ENCODE peak calls at places on chromosome 9, in ten cellular contexts. R is amniotic stem cell; A is ACHN; V is GM04503; T is GM23248; B is sciatic nerve; M is fibroblast of lung; C is NCI-H1105; I is neural crest cell; G is stimulated activated CD8-positive, alpha-beta memory T cell treated with anti-CD3 and anti-CD28 coated beads, Interleukin-7, amount 100 ng/mL, for 1 hour. U is an unnamed sample.

GRCh38 chr9:22840641-22841040 is 394.0 kb downstream of the DMRTA1 start:
- DNase-seq in R (no peak), A (no peak), V (no peak), T (no peak), B (no peak), M (no peak), C (no peak), I (no peak), G (no peak), U (no peak)

GRCh38 chr9:129994947-129995346 is 48.0 kb downstream of the FNBP1 start:
- DNase-seq in R (no peak), A (no peak), V (no peak), T (peak), B (no peak), M (peak), C (no peak), I (no peak), G (no peak), U (no peak)

GRCh38 chr9:85004818-85005413 is 335.4 kb downstream of the NTRK2 start:
- DNase-seq in R (no peak), A (no peak), V (no peak), T (peak), B (no peak), M (no peak), C (no peak), I (no peak), G (no peak), U (no peak)

GRCh38 chr9:27407966-27408365 is 111.0 kb upstream of the EQTN start:
- DNase-seq in R (no peak), A (peak), V (peak), T (peak), B (no peak), M (peak), C (no peak), I (no peak), G (no peak), U (peak)

GRCh38 chr9:116286287-116286686 is 132.7 kb downstream of the PAPPA start:
- DNase-seq in R (no peak), A (no peak), V (no peak), T (no peak), B (no peak), M (peak), C (peak), I (no peak), G (no peak), U (no peak)

GRCh38 chr9:16526380-16526779 is 344.1 kb downstream of the BNC2 start:
- DNase-seq in R (no peak), A (peak), V (no peak), T (peak), B (no peak), M (no peak), C (no peak), I (no peak), G (no peak), U (peak)

GRCh38 chr9:134025606-134026541 is 593 bp downstream of the BRD3OS start:
- DNase-seq in R (peak), A (peak), V (peak), T (peak), B (no peak), M (peak), C (no peak), I (peak), G (no peak), U (peak)

GRCh38 chr9:19028835-19029451 is 4.1 kb downstream of the SAXO1 start:
- DNase-seq in R (peak), A (peak), V (peak), T (peak), B (no peak), M (peak), C (peak), I (peak), G (no peak), U (peak)

GRCh38 chr9:18036364-18036896 is 437.5 kb upstream of the ADAMTSL1 start:
- DNase-seq in R (no peak), A (no peak), V (no peak), T (no peak), B (no peak), M (no peak), C (no peak), I (no peak), G (no peak), U (no peak)

GRCh38 chr9:89923961-89924504 is 319.2 kb downstream of the GADD45G start:
- DNase-seq in R (no peak), A (no peak), V (no peak), T (no peak), B (no peak), M (peak), C (no peak), I (no peak), G (no peak), U (peak)

GRCh38 chr9:96651626-96652025 is 3.5 kb downstream of the PRXL2C start:
- DNase-seq in R (no peak), A (peak), V (no peak), T (peak), B (no peak), M (peak), C (peak), I (no peak), G (no peak), U (no peak)

GRCh38 chr9:127796899-127797370 is 5.7 kb upstream of the FPGS start:
- DNase-seq in R (no peak), A (no peak), V (no peak), T (no peak), B (no peak), M (no peak), C (no peak), I (no peak), G (no peak), U (peak)

GRCh38 chr9:97507585-97507984 is 6.1 kb downstream of the TMOD1 start:
- DNase-seq in R (no peak), A (no peak), V (no peak), T (no peak), B (no peak), M (no peak), C (no peak), I (no peak), G (no peak), U (no peak)

GRCh38 chr9:104564358-104564757 is 4.6 kb upstream of the OR13C8 start:
- DNase-seq in R (no peak), A (no peak), V (no peak), T (no peak), B (no peak), M (no peak), C (no peak), I (no peak), G (no peak), U (no peak)

GRCh38 chr9:6237267-6237666 is 21.7 kb downstream of the IL33 start:
- DNase-seq in R (no peak), A (no peak), V (no peak), T (no peak), B (no peak), M (no peak), C (no peak), I (no peak), G (no peak), U (no peak)

GRCh38 chr9:136520053-136520540 is 25.8 kb downstream of the NOTCH1 start:
- DNase-seq in R (no peak), A (peak), V (no peak), T (no peak), B (no peak), M (no peak), C (no peak), I (no peak), G (no peak), U (no peak)

GRCh38 chr9:129095170-129095667 is 14.3 kb downstream of the DOLPP1 start:
- DNase-seq in R (no peak), A (no peak), V (no peak), T (no peak), B (no peak), M (no peak), C (no peak), I (no peak), G (no peak), U (no peak)

GRCh38 chr9:95910023-95910706 is 34.7 kb downstream of the ERCC6L2 start:
- DNase-seq in R (no peak), A (no peak), V (no peak), T (no peak), B (no peak), M (no peak), C (no peak), I (no peak), G (no peak), U (no peak)

GRCh38 chr9:98087420-98088354 is 31.2 kb downstream of the NANS start:
- DNase-seq in R (no peak), A (no peak), V (no peak), T (peak), B (peak), M (peak), C (no peak), I (peak), G (no peak), U (peak)

GRCh38 chr9:130195638-130196037 is 23.4 kb downstream of the NCS1 start:
- DNase-seq in R (no peak), A (no peak), V (no peak), T (no peak), B (no peak), M (no peak), C (no peak), I (no peak), G (no peak), U (no peak)

GRCh38 chr9:129556576-129557191 is 64.2 kb downstream of the C9orf50 start:
- DNase-seq in R (no peak), A (no peak), V (no peak), T (no peak), B (no peak), M (no peak), C (no peak), I (no peak), G (no peak), U (no peak)

GRCh38 chr9:38467404-38467803 is 43.1 kb upstream of the IGFBPL1 start:
- DNase-seq in R (no peak), A (no peak), V (no peak), T (no peak), B (no peak), M (no peak), C (no peak), I (no peak), G (no peak), U (no peak)

GRCh38 chr9:120708526-120709224 is 5.6 kb downstream of the MEGF9 start:
- DNase-seq in R (no peak), A (no peak), V (peak), T (peak), B (no peak), M (peak), C (no peak), I (no peak), G (no peak), U (peak)

GRCh38 chr9:136333486-136333885 is 6.1 kb downstream of the GPSM1 start:
- DNase-seq in R (no peak), A (no peak), V (no peak), T (no peak), B (no peak), M (no peak), C (no peak), I (no peak), G (no peak), U (no peak)

GRCh38 chr9:77475641-77476473 is 172.3 kb downstream of the GNA14 start:
- DNase-seq in R (peak), A (no peak), V (peak), T (peak), B (no peak), M (no peak), C (no peak), I (no peak), G (peak), U (peak)

GRCh38 chr9:84862786-84863185 is 193.3 kb downstream of the NTRK2 start:
- DNase-seq in R (no peak), A (no peak), V (no peak), T (peak), B (no peak), M (peak), C (no peak), I (no peak), G (no peak), U (peak)

GRCh38 chr9:104700306-104700705 is 6.0 kb downstream of the OR13D1 start:
- DNase-seq in R (no peak), A (no peak), V (no peak), T (no peak), B (no peak), M (no peak), C (no peak), I (no peak), G (no peak), U (no peak)

GRCh38 chr9:33416996-33417395 is 14.6 kb upstream of the AQP7 start:
- DNase-seq in R (no peak), A (no peak), V (no peak), T (no peak), B (no peak), M (no peak), C (no peak), I (no peak), G (no peak), U (no peak)

GRCh38 chr9:27460225-27461023 is 63.7 kb upstream of the IFNK start:
- DNase-seq in R (no peak), A (no peak), V (no peak), T (peak), B (no peak), M (no peak), C (no peak), I (no peak), G (no peak), U (no peak)

GRCh38 chr9:10571699-10572098 is 41.1 kb downstream of the PTPRD start:
- DNase-seq in R (no peak), A (no peak), V (no peak), T (no peak), B (no peak), M (no peak), C (no peak), I (no peak), G (no peak), U (no peak)

GRCh38 chr9:36868591-36869282 is 165.3 kb downstream of the PAX5 start:
- DNase-seq in R (no peak), A (no peak), V (no peak), T (no peak), B (no peak), M (no peak), C (no peak), I (no peak), G (no peak), U (no peak)

GRCh38 chr9:17658237-17658636 is 79.4 kb downstream of the SH3GL2 start:
- DNase-seq in R (no peak), A (no peak), V (no peak), T (no peak), B (no peak), M (no peak), C (no peak), I (no peak), G (no peak), U (no peak)

GRCh38 chr9:115672477-115673316 is 480.9 kb upstream of the PAPPA start:
- DNase-seq in R (peak), A (peak), V (peak), T (peak), B (no peak), M (peak), C (no peak), I (no peak), G (no peak), U (peak)

GRCh38 chr9:27033815-27034403 is 28.4 kb upstream of the LRRC19 start:
- DNase-seq in R (no peak), A (peak), V (peak), T (peak), B (peak), M (peak), C (peak), I (peak), G (peak), U (peak)